ENCODE peak calls at places on chromosomes 1 and 21, in ten cellular contexts. B, F, P, T, K, G, Y, A, N and R are unnamed samples.

GRCh38 chr21:21751286-21751685 is 753.1 kb downstream of the NCAM2 start:
- DNase-seq in K (no peak), F (no peak), Y (no peak), G (no peak), N (no peak), B (peak), T (no peak), P (no peak), A (no peak), R (no peak)

GRCh38 chr1:36352141-36352909 is 28.9 kb upstream of the EVA1B start:
- DNase-seq in K (no peak), P (no peak), A (no peak), N (no peak), G (no peak), B (no peak), Y (peak), T (no peak), F (no peak), R (peak)

GRCh38 chr1:23591460-23592208 is 32.3 kb upstream of the ID3 start:
- DNase-seq in B (no peak), N (no peak), K (peak), Y (no peak), A (no peak), T (peak), P (peak), G (no peak), F (no peak), R (no peak)

GRCh38 chr1:154445040-154445472 is 39.9 kb downstream of the IL6R start:
- DNase-seq in T (no peak), G (no peak), A (no peak), N (no peak), P (no peak), Y (no peak), K (peak), B (no peak), F (no peak), R (peak)

GRCh38 chr1:94434339-94435092 is 16.3 kb downstream of the ABCD3 start:
- DNase-seq in Y (no peak), P (no peak), A (no peak), K (no peak), G (no peak), T (no peak), F (no peak), B (no peak), N (no peak), R (peak)

GRCh38 chr1:14763977-14764376 is 165.5 kb downstream of the KAZN start:
- DNase-seq in T (no peak), Y (no peak), A (no peak), K (no peak), P (no peak), F (no peak), B (no peak), N (no peak), G (no peak), R (no peak)

GRCh38 chr21:44714905-44715304 is 3.5 kb upstream of the TSPEAR start:
- DNase-seq in A (no peak), N (peak), T (no peak), G (no peak), P (no peak), Y (no peak), F (no peak), B (no peak), K (no peak), R (no peak)

GRCh38 chr1:40690919-40691537 is 476 bp upstream of the NFYC start:
- DNase-seq in B (no peak), N (no peak), F (no peak), Y (no peak), P (no peak), G (no peak), A (no peak), T (no peak), K (no peak), R (no peak)

GRCh38 chr1:20699558-20699957 is 18.2 kb downstream of the KIF17 start:
- DNase-seq in Y (no peak), B (no peak), P (no peak), T (no peak), F (no peak), A (no peak), N (no peak), K (no peak), G (no peak), R (no peak)

GRCh38 chr1:46689326-46689725 is 17.7 kb downstream of the TEX38 start:
- DNase-seq in A (peak), G (no peak), B (peak), F (no peak), P (no peak), T (no peak), Y (no peak), N (no peak), K (no peak), R (no peak)

GRCh38 chr1:230568676-230569075 is 73.6 kb upstream of the COG2 start:
- DNase-seq in Y (no peak), P (no peak), T (no peak), G (no peak), B (no peak), F (no peak), K (no peak), A (no peak), N (no peak), R (no peak)

GRCh38 chr21:44564886-44565598 is 6.4 kb upstream of the KRTAP10-3 start:
- DNase-seq in Y (no peak), G (no peak), N (no peak), F (no peak), A (no peak), P (no peak), B (no peak), T (no peak), K (no peak), R (no peak)

GRCh38 chr1:5565726-5566125 is 426.5 kb downstream of the NPHP4 start:
- DNase-seq in Y (no peak), K (no peak), A (no peak), F (peak), N (no peak), P (no peak), T (no peak), G (no peak), B (peak), R (no peak)

GRCh38 chr1:104466068-104466467 is 716.4 kb downstream of the AMY1C start:
- DNase-seq in B (no peak), A (no peak), G (no peak), Y (no peak), P (no peak), F (no peak), K (no peak), N (no peak), T (no peak), R (no peak)
- TF ChIP-seq CTCF in B (no peak), A (no peak), G (no peak), Y (no peak), P (no peak), F (no peak), K (no peak), N (no peak), T (no peak), R (no peak)

DNA sequence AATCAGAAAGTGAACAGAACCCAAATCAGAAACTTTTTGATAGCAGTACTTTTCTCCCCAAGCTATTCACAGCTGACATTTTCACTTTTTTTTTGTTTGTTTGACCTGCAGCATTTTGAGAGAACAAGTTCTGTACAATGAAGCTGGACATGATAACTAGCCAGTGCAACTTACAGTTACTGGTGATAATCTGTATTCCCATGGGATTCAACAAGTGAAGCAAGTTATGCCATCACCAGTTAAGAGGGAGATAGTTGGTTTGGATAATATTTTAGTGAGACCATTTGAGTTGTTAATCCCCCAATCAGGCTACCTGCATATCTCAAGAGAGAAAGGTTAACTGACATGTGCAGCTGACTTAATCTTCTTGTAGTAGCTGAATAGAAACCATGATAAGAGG is 18.1 kb downstream of the SON start:
- DNase-seq in T (no peak), B (no peak), F (no peak), Y (no peak), A (no peak), P (no peak), N (no peak), G (no peak), K (no peak), R (no peak)
- H3K4me3 ChIP-seq in T (no peak), B (no peak), F (no peak), Y (no peak), A (no peak), P (no peak), N (no peak), G (no peak), K (no peak), R (no peak)

GRCh38 chr21:37658994-37659458 is 257.2 kb downstream of the KCNJ6 start:
- DNase-seq in N (peak), F (no peak), Y (no peak), A (no peak), G (peak), B (no peak), K (no peak), T (no peak), P (no peak), R (peak)
- TF ChIP-seq CTCF in N (peak), F (peak), Y (peak), A (no peak), G (peak), B (no peak), K (no peak), T (no peak), P (peak), R (peak)

GRCh38 chr1:115228191-115228590 is 109.9 kb downstream of the NGF start:
- DNase-seq in B (no peak), A (no peak), K (no peak), F (no peak), Y (no peak), P (no peak), N (no peak), G (no peak), T (no peak), R (no peak)
- H3K4me3 ChIP-seq in B (no peak), A (no peak), K (no peak), F (no peak), Y (no peak), P (no peak), N (no peak), G (no peak), T (no peak), R (no peak)